ENCODE peak calls at places on chromosomes 5 and 9, in five cellular contexts. G, D, Q, Z and X are unnamed samples.

GRCh38 chr9:114305189-114305555 is 17.7 kb upstream of the ORM1 start:
- DNase-seq in Q (no peak), Z (no peak), G (no peak), D (no peak), X (no peak)

GRCh38 chr5:78504726-78505431 is 143.7 kb downstream of the LHFPL2 start:
- DNase-seq in Z (no peak), Q (peak), D (peak), G (peak), X (no peak)

GRCh38 chr5:134125195-134126015 is 10.9 kb downstream of the TCF7 start:
- DNase-seq in Z (no peak), G (peak), D (no peak), Q (peak), X (no peak)

GRCh38 chr5:119168401-119168800 is 97.5 kb downstream of the DMXL1 start:
- DNase-seq in D (no peak), Z (no peak), Q (no peak), G (no peak), X (no peak)

GRCh38 chr9:114035221-114035844 is 42.8 kb downstream of the AMBP start:
- DNase-seq in Q (no peak), D (no peak), Z (no peak), G (no peak), X (no peak)

GRCh38 chr9:121819511-121820231 is 168.2 kb downstream of the DAB2IP start:
- DNase-seq in Z (no peak), Q (no peak), D (peak), G (no peak), X (no peak)

GRCh38 chr5:33423018-33423630 is 17.6 kb upstream of the TARS1 start:
- DNase-seq in G (no peak), Z (no peak), D (peak), Q (no peak), X (no peak)

GRCh38 chr5:172362755-172363154 is 79.2 kb upstream of the UBTD2 start:
- DNase-seq in Z (no peak), Q (peak), G (no peak), D (no peak), X (no peak)

GRCh38 chr9:120640380-120640779 is 60.4 kb upstream of the CDK5RAP2 start:
- DNase-seq in G (no peak), Z (no peak), Q (no peak), D (no peak), X (no peak)

GRCh38 chr5:411728-412127 is 31.2 kb upstream of the EXOC3 start:
- DNase-seq in D (no peak), Q (no peak), G (peak), Z (no peak), X (no peak)

GRCh38 chr9:71146511-71146910 is 25.1 kb upstream of the TRPM3 start:
- DNase-seq in Q (peak), D (no peak), G (no peak), Z (no peak), X (no peak)

GRCh38 chr9:86944974-86945867 is 2.1 kb downstream of the GAS1 start:
- DNase-seq in Q (peak), G (no peak), D (peak), Z (no peak), X (no peak)

GRCh38 chr5:139761501-139761900 is 34.1 kb upstream of the PSD2 start:
- DNase-seq in Z (no peak), Q (no peak), G (no peak), D (no peak), X (no peak)

GRCh38 chr9:129359162-129359811 is 181.2 kb upstream of the IER5L start:
- DNase-seq in Z (no peak), Q (no peak), D (no peak), G (no peak), X (no peak)

GRCh38 chr9:96150324-96151023 is 151.5 kb downstream of the HSD17B3 start:
- DNase-seq in G (no peak), Z (peak), Q (no peak), D (no peak), X (no peak)

GRCh38 chr9:78640728-78641127 is 343.8 kb downstream of the PSAT1 start:
- DNase-seq in Q (no peak), D (peak), G (no peak), Z (no peak), X (no peak)

GRCh38 chr9:84297162-84297821 is 43.3 kb downstream of the SLC28A3 start:
- DNase-seq in Z (no peak), G (no peak), D (no peak), Q (peak), X (no peak)

GRCh38 chr5:95841914-95842812 is 19.6 kb upstream of the GLRX start:
- DNase-seq in D (no peak), Q (peak), G (no peak), Z (no peak), X (no peak)

GRCh38 chr5:156326718-156327259 is at the start of gene SGCD:
- DNase-seq in D (no peak), Z (no peak), G (peak), Q (no peak), X (no peak)

GRCh38 chr9:15137658-15138356 is 169.2 kb downstream of the TTC39B start:
- DNase-seq in G (no peak), Q (no peak), Z (no peak), D (no peak), X (no peak)

GRCh38 chr5:52725065-52725746 is 62.5 kb upstream of the ITGA1 start:
- DNase-seq in G (no peak), Q (peak), D (no peak), Z (peak), X (peak)

GRCh38 chr9:128902351-128903078 is 18.3 kb upstream of the PHYHD1 start:
- DNase-seq in D (no peak), Q (peak), Z (peak), G (no peak), X (peak)

DNA sequence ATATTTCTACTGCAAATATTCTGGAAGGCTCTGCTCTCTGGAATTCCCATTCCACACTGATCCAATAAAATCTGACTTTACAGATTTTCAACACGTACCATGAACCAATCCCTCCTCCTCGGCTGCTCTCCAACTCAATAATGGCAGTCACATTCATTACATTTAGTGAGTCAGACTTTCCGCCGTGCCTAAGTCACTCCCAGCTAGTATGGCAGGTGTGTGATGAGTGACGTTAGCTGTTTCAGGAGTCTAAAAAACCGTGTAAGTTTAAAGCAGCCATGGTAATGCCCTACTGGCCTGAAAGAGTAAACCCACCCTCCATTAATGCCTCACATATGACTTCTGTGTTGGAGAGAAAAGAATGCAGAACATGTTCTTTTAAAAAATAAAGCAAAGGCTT is 3.3 kb downstream of the FBN2 start:
- DNase-seq in Z (no peak), G (no peak), D (peak), Q (no peak), X (no peak)
- H3K4me3 ChIP-seq in Z (no peak), G (no peak), D (no peak), Q (no peak), X (no peak)

GRCh38 chr9:26742843-26743242 is 149.8 kb downstream of the CAAP1 start:
- DNase-seq in D (no peak), G (no peak), Q (no peak), Z (no peak), X (no peak)
- H3K4me3 ChIP-seq in D (no peak), G (no peak), Q (no peak), Z (no peak), X (no peak)

DNA sequence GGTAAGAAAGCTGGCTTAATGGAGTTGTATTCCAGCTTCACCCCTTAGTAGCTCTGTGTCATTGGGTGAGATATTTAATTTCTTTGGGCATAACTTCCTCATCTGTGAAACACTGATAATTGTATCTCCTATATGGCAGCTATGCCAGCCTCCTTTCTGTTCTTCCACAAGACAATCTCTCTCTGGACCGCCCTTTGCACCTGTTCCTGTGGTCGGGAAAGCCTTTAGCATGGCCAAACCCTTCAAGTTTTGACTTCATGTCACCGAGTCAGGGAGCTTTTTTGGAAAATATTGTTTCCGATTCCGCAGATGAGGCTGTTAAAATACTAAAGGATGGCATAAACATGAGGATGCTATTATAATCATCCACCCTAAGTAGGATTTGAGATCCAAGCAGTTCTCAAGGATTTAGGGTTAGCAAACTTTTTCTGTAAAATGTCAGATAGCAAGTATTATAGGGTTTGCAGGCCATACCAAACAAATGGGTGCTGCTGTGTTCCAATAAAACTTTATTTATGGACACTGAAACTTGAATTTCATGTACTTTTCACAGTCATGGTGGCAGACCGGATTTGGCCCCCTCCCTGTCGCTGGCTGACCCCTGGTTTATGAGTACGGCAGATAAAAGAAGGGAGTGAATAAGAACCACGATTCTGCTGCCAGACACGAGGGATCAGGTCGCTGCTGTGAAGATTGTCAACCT is 699 bp upstream of the NDFIP1 start:
- DNase-seq in D (no peak), Q (no peak), G (no peak), Z (no peak), X (no peak)
- H3K4me3 ChIP-seq in D (no peak), Q (peak), G (peak), Z (peak), X (no peak)

DNA sequence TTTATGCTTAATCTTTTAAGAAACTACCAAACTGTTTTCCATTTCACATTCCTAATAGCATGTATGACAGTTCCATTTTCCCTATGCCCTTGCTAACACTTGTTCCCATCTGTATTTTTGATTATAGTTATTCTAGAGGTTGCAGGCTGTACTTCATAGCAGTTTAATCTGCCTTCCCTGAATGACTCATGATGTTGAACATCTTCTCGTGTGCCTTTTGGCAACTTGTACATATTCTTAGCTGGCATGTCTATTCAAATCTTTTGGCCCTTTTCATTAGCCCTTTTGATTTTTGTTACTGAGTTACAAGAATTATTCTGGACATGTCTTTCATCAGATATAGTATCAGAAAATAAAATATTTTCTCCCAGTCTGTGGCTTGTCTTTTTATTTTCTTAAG is 320.3 kb downstream of the DIRAS2 start:
- DNase-seq in G (no peak), D (no peak), Q (no peak), Z (no peak), X (no peak)
- H3K4me3 ChIP-seq in G (no peak), D (no peak), Q (no peak), Z (no peak), X (no peak)

GRCh38 chr5:3600106-3600997 is 4.7 kb downstream of the IRX1 start:
- DNase-seq in G (no peak), Q (peak), D (peak), Z (no peak), X (no peak)
- H3K4me3 ChIP-seq in G (peak), Q (peak), D (no peak), Z (no peak), X (no peak)